ENCODE peak calls at places on chromosome 15, in eight cellular contexts. N is NCI-H1105; Z is mesothelial cell of epicardium; U is H9; Q is M059J; B is AG09309; W is AG08395; M is activated naive CD8-positive, alpha-beta T cell treated with anti-CD3 and anti-CD28 coated beads, Interleukin-2, amount 50 U/mL, for 24 hours. L is an unnamed sample.

GRCh38 chr15:101314726-101315125 is 19.7 kb upstream of the SNRPA1 start:
- DNase-seq in N (no peak), W (no peak), Z (no peak), M (no peak), U (peak), Q (no peak), B (no peak), L (no peak)

GRCh38 chr15:99718421-99718820 is 14.8 kb downstream of the LYSMD4 start:
- DNase-seq in U (no peak), Q (no peak), W (no peak), N (no peak), Z (no peak), M (no peak), B (no peak), L (no peak)

GRCh38 chr15:80110920-80111319 is 41.9 kb upstream of the FAH start:
- DNase-seq in N (no peak), U (no peak), W (no peak), Z (no peak), M (no peak), B (no peak), Q (no peak), L (no peak)

GRCh38 chr15:52308446-52309153 is 13.0 kb upstream of the MYO5C start:
- DNase-seq in M (no peak), W (no peak), Z (no peak), B (no peak), Q (no peak), N (no peak), U (no peak), L (no peak)

GRCh38 chr15:82197734-82198594 is 64.6 kb downstream of the EFL1 start:
- DNase-seq in Z (peak), W (peak), B (no peak), Q (peak), U (peak), M (peak), N (peak), L (no peak)

GRCh38 chr15:52808441-52808840 is 18.3 kb upstream of the ONECUT1 start:
- DNase-seq in N (no peak), U (no peak), Q (peak), B (no peak), M (no peak), W (no peak), Z (no peak), L (no peak)

GRCh38 chr15:62607643-62608042 is 434.9 kb upstream of the TPM1 start:
- DNase-seq in W (peak), Q (peak), U (no peak), M (no peak), Z (no peak), N (no peak), B (no peak), L (peak)

GRCh38 chr15:63905558-63906265 is 72.0 kb upstream of the HERC1 start:
- DNase-seq in W (no peak), N (no peak), U (no peak), M (no peak), B (no peak), Z (no peak), Q (no peak), L (no peak)

GRCh38 chr15:92393994-92394326 is 279 bp downstream of the ST8SIA2 start:
- DNase-seq in M (no peak), Z (peak), Q (no peak), N (no peak), W (no peak), U (no peak), B (no peak), L (no peak)

GRCh38 chr15:82963356-82964341 is 11.1 kb upstream of the HOMER2 start:
- DNase-seq in N (no peak), W (no peak), Z (no peak), M (no peak), B (no peak), U (no peak), Q (no peak), L (no peak)

GRCh38 chr15:56244237-56244810 is 645 bp upstream of the RFX7 start:
- DNase-seq in Q (peak), W (peak), N (peak), B (no peak), M (peak), Z (peak), U (peak), L (peak)

L was measured in non-pigmented ciliary epithelial cell.